ENCODE peak calls at places on chromosome 3, in nine cellular contexts. N, F, A, J, O, B, D, E and P are unnamed samples.

GRCh38 chr3:94285874-94286273 is 223.0 kb downstream of the NSUN3 start:
- DNase-seq in N (no peak), F (peak; percentile 10), A (no peak), J (no peak), O (no peak), B (no peak), D (peak; percentile 42), E (no peak), P (no peak)

GRCh38 chr3:169769287-169770181 is at the start of gene ACTRT3:
- DNase-seq in N (peak; percentile 43), F (peak; percentile 84), A (peak; percentile 13), J (peak; percentile 44), O (peak; percentile 34), B (peak; percentile 43), D (no peak), E (peak; percentile 86), P (peak; percentile 27)

GRCh38 chr3:30084304-30084703 is 522.1 kb upstream of the TGFBR2 start:
- DNase-seq in N (no peak), F (no peak), A (no peak), J (no peak), O (no peak), B (no peak), D (no peak), E (no peak), P (no peak)

GRCh38 chr3:196684548-196685407 is 27.3 kb downstream of the CEP19 start:
- DNase-seq in N (peak; percentile 38), F (peak; percentile 43), A (peak; percentile 43), J (no peak), O (peak; percentile 29), B (peak; percentile 39), D (peak; percentile 80), E (peak; percentile 82), P (peak; percentile 82)

GRCh38 chr3:5053021-5053831 is 68.9 kb upstream of the ARL8B start:
- DNase-seq in N (no peak), F (no peak), A (no peak), J (no peak), O (no peak), B (no peak), D (no peak), E (peak; percentile 34), P (no peak)

GRCh38 chr3:156781310-156782230 is 44.6 kb upstream of the LEKR1 start:
- DNase-seq in N (no peak), F (no peak), A (no peak), J (no peak), O (no peak), B (no peak), D (no peak), E (peak; percentile 76), P (no peak)

GRCh38 chr3:167820114-167820865 is 84.8 kb downstream of the SERPINI1 start:
- DNase-seq in N (no peak), F (no peak), A (no peak), J (no peak), O (no peak), B (no peak), D (no peak), E (no peak), P (no peak)

GRCh38 chr3:149377408-149378111 is at the start of gene TM4SF1:
- DNase-seq in N (no peak), F (no peak), A (no peak), J (peak; percentile 85), O (no peak), B (no peak), D (peak; percentile 93), E (peak; percentile 59), P (no peak)

GRCh38 chr3:178270838-178271237 is 265.4 kb upstream of the KCNMB2 start:
- DNase-seq in N (no peak), F (no peak), A (no peak), J (no peak), O (no peak), B (no peak), D (no peak), E (peak; percentile 64), P (no peak)